ENCODE peak calls at places on chromosomes 11 and 22, in five cellular contexts. N is K562, G is A549, Q is H1, H is GM12878. Y is an unnamed sample.

GRCh38 chr11:61996933-61997332 is 29.5 kb upstream of the FTH1 start:
- DNase-seq in N (no peak), H (no peak), G (no peak), Q (no peak), Y (peak; percentile 69)

GRCh38 chr22:39543095-39543494 is 10.5 kb upstream of the RPS19BP1 start:
- DNase-seq in N (peak; percentile 36), Q (no peak), G (peak; percentile 35), H (no peak), Y (no peak)

GRCh38 chr22:26502688-26503561 is 9.3 kb downstream of the TFIP11 start:
- DNase-seq in G (peak; percentile 37), H (no peak), N (no peak), Q (peak; percentile 56), Y (no peak)

GRCh38 chr11:28133146-28133545 is 25.0 kb downstream of the METTL15 start:
- DNase-seq in N (no peak), H (no peak), Q (no peak), G (no peak), Y (no peak)

GRCh38 chr11:942853-943252 is 17.2 kb downstream of the AP2A2 start:
- DNase-seq in N (no peak), Q (no peak), G (no peak), H (no peak), Y (no peak)

GRCh38 chr11:10456519-10456918 is 1.5 kb downstream of the AMPD3 start:
- DNase-seq in N (peak; percentile 42), H (no peak), Q (no peak), G (no peak), Y (no peak)

GRCh38 chr11:83087035-83087434 is 15.3 kb upstream of the RAB30 start:
- DNase-seq in Q (no peak), G (peak; percentile 43), N (no peak), H (no peak), Y (peak; percentile 39)

GRCh38 chr11:26715133-26715532 is 6.7 kb downstream of the SLC5A12 start:
- DNase-seq in N (no peak), G (no peak), H (no peak), Q (no peak), Y (no peak)

GRCh38 chr11:59172345-59173079 is 580 bp downstream of the DTX4 start:
- DNase-seq in H (peak; percentile 60), Q (peak; percentile 72), N (peak; percentile 37), G (no peak), Y (peak; percentile 10)

GRCh38 chr22:20237480-20238440 is 30.4 kb downstream of the RTN4R start:
- DNase-seq in Q (no peak), N (no peak), H (no peak), G (no peak), Y (no peak)

GRCh38 chr22:26586556-26587325 is 3.2 kb downstream of the TPST2 start:
- DNase-seq in Q (no peak), G (no peak), N (no peak), H (no peak), Y (no peak)

GRCh38 chr11:3865388-3866193 is 10.1 kb downstream of the STIM1 start:
- DNase-seq in H (no peak), Q (no peak), N (no peak), G (no peak), Y (no peak)

GRCh38 chr22:40819741-40820140 is 595 bp upstream of the SLC25A17 start:
- DNase-seq in G (no peak), H (no peak), N (no peak), Q (no peak), Y (no peak)

GRCh38 chr22:37126882-37127281 is 17.4 kb upstream of the TMPRSS6 start:
- DNase-seq in N (peak; percentile 21), G (no peak), H (no peak), Q (peak; percentile 59), Y (no peak)

GRCh38 chr11:119919656-119920055 is 190.7 kb upstream of the NECTIN1 start:
- DNase-seq in G (no peak), Q (no peak), H (no peak), N (no peak), Y (no peak)

GRCh38 chr11:125224391-125225015 is 60.0 kb downstream of the PKNOX2 start:
- DNase-seq in Q (no peak), N (peak; percentile 14), G (no peak), H (no peak), Y (peak; percentile 9)

GRCh38 chr11:44575288-44575672 is 9.8 kb downstream of the CD82 start:
- DNase-seq in H (no peak), N (no peak), Q (no peak), G (no peak), Y (no peak)

GRCh38 chr11:6927030-6927617 is 898 bp downstream of the ZNF215 start:
- DNase-seq in N (no peak), H (peak; percentile 7), Q (no peak), G (no peak), Y (no peak)

GRCh38 chr22:27185903-27186302 is 528.5 kb downstream of the MIAT start:
- DNase-seq in G (no peak), N (no peak), H (no peak), Q (no peak), Y (no peak)

GRCh38 chr11:64544616-64545296 is 46.3 kb upstream of the SLC22A12 start:
- DNase-seq in H (no peak), N (no peak), Q (no peak), G (no peak), Y (no peak)

GRCh38 chr11:114344494-114344893 is 48.3 kb downstream of the NNMT start:
- DNase-seq in Q (no peak), G (no peak), H (no peak), N (no peak), Y (no peak)

GRCh38 chr11:114350022-114350421 is 50.3 kb downstream of the C11orf71 start:
- DNase-seq in Q (no peak), N (no peak), H (no peak), G (no peak), Y (no peak)

GRCh38 chr11:114345575-114346222 is 49.5 kb downstream of the NNMT start:
- DNase-seq in H (no peak), G (no peak), Q (no peak), N (no peak), Y (no peak)

GRCh38 chr11:114346709-114347141 is 50.5 kb downstream of the NNMT start:
- DNase-seq in Q (no peak), N (no peak), H (no peak), G (peak; percentile 12), Y (no peak)

GRCh38 chr11:114348200-114349191 is 51.8 kb downstream of the C11orf71 start:
- DNase-seq in Q (peak; percentile 63), H (no peak), G (peak; percentile 59), N (peak; percentile 23), Y (peak; percentile 39)
- TF ChIP-seq KDM1A in Q (no peak), H (no peak), G (no peak), N (no peak), Y (no peak)

DNA sequence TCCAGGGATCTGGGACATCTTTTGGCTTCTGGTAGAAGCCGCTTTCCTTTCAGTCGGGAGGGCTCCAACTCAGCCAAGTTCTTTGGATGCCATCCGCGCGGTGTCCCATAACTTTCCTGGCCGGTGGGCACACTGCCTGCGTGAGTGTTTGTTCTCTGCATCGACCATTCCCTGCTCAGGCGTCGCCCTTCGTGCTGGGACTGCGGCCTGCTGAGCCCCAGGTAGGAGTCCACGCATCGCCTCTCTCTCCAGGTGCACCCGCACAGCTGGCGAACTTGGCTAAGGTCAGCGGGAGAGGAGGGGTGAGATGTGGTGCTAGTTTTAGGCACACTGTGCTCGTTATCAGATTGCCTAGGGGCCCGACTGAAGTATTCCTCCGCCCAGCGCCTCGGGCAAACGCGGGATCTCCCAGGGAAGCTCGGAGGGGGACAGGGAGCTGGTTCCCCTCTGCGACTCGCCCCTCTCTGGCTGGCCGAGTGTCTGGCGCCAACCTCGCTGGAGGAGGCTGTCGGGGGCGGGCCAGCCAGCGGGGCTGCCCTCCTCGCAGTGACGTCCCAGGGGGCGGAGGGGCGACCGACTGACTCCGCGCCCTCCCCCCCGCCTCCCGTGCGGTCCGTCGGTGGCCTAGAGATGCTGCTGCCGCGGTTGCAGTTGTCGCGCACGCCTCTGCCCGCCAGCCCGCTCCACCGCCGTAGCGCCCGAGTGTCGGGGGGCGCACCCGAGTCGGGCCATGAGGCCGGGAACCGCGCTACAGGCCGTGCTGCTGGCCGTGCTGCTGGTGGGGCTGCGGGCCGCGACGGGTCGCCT is at the start of gene LAYN:
- DNase-seq in G (no peak), H (no peak), N (no peak), Q (peak; percentile 76), Y (no peak)
- TF ChIP-seq RAD21 in G (no peak), H (no peak), N (no peak), Q (no peak), Y (no peak)

GRCh38 chr11:70132641-70133040 is 54.5 kb downstream of the ANO1 start:
- DNase-seq in N (no peak), G (no peak), H (no peak), Q (no peak), Y (no peak)

GRCh38 chr11:70137383-70137782 is 59.3 kb downstream of the ANO1 start:
- DNase-seq in G (no peak), N (no peak), Q (no peak), H (no peak), Y (no peak)

GRCh38 chr11:70133771-70134170 is 55.7 kb downstream of the ANO1 start:
- DNase-seq in H (no peak), N (no peak), Q (no peak), G (no peak), Y (no peak)

GRCh38 chr11:70134490-70134889 is 56.4 kb downstream of the ANO1 start:
- DNase-seq in N (no peak), H (no peak), G (no peak), Q (no peak), Y (no peak)

DNA sequence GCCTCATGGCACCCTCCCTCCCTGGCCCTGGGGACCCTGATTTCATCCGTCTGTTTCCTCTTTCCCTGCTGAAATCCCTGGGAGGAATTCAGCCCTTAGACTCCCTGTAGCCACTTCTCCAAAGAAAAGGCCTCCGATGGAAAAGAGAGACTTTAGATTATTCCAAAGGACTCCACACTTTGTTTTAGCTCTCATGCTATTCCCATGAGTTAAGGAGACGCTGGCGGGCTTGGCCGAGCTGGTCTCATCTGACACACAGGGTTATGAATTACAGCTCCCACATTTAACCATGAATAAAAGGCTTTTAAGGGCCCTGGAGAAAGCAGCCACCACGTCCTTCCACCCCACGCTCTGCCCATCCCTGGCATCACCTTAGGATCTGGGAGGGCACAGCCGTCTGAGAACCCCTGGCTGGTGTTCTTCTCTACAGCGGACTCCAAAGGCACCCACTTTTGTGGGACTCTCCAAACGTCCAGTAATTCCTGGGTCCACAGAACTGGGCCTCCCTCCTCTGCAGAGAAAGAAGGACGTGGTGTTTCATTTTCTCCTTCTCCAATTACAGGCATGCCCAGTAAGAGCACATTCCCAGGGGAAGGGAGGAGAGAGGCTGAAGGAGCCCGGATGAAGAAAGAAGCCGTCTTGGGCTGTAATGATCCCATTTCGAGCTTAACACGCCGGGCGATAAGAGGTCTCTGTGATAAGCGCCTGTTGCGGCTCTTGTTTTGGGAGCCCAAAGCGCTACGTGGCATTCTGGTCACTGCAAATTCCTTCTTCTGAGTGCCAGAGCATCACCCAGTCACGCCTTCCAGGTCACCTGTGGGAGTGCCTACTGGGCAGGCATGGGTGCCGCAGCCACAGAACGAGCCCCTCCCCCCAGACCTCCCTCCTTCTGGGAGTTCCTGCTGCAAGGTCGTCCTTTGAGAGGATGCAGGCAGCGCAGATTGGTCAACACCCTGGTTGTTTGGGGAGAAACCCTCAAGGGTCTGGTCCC is 57.3 kb downstream of the ANO1 start:
- DNase-seq in N (no peak), H (no peak), Q (no peak), G (no peak), Y (no peak)
- TF ChIP-seq KDM1A in N (no peak), H (no peak), Q (no peak), G (no peak), Y (no peak)

DNA sequence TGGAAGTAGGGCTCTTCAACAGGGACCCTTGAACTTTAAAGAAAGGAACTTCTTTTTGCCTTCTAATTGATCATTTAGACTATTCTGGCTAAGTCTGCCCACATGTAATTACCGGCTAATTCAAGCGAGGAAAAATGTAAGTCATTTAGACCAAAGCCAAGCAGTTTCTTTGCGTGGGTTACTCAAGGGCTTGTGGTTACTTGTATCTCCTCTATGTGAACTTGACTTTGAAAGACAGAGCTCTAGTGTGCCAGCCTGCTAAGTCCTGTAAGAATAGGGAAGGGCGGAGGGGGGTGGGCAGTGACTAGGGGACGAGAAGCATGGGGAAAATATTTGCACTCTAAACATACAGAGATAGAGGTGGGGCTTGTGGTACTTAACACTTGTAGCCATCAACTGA is 145.2 kb upstream of the TEAD1 start:
- DNase-seq in Q (no peak), N (no peak), G (no peak), H (no peak), Y (no peak)
- TF ChIP-seq RAD21 in Q (no peak), N (no peak), G (no peak), H (no peak), Y (no peak)